ENCODE peak calls at places on chromosomes 2 and 18, in four cellular contexts. D is K562, J is A549, A is endothelial cell of umbilical vein. Q is an unnamed sample.

GRCh38 chr18:4599312-4599711 is 144.2 kb upstream of the DLGAP1 start:
- DNase-seq in D (no peak), J (no peak), A (no peak), Q (no peak)

GRCh38 chr2:1577846-1578245 is 164.6 kb downstream of the TPO start:
- DNase-seq in D (no peak), J (no peak), A (no peak), Q (no peak)

GRCh38 chr2:128064353-128064752 is 26.6 kb upstream of the UGGT1 start:
- DNase-seq in D (no peak), J (no peak), A (no peak), Q (no peak)

GRCh38 chr2:1766851-1767771 is 22.8 kb upstream of the PXDN start:
- DNase-seq in D (no peak), J (no peak), A (no peak), Q (no peak)

GRCh38 chr2:236309669-236310029 is 45.4 kb upstream of the ASB18 start:
- DNase-seq in D (peak), J (peak), A (peak), Q (no peak)

GRCh38 chr2:47313141-47313691 is 89.7 kb upstream of the MSH2 start:
- DNase-seq in D (peak), J (peak), A (no peak), Q (no peak)

GRCh38 chr2:231297108-231297908 is 98.2 kb upstream of the B3GNT7 start:
- DNase-seq in D (peak), J (peak), A (peak), Q (peak)

GRCh38 chr18:60889442-60889841 is 443.8 kb upstream of the CDH20 start:
- DNase-seq in D (no peak), J (no peak), A (no peak), Q (no peak)

GRCh38 chr2:182858671-182859070 is 7.8 kb downstream of the FRZB start:
- DNase-seq in D (no peak), J (no peak), A (no peak), Q (no peak)

GRCh38 chr18:63267990-63268721 is 51.4 kb downstream of the BCL2 start:
- DNase-seq in D (no peak), J (no peak), A (no peak), Q (no peak)

GRCh38 chr18:61589053-61589723 is 256.0 kb downstream of the CDH20 start:
- DNase-seq in D (no peak), J (no peak), A (no peak), Q (no peak)

GRCh38 chr2:81523344-81523743 is 1218.8 kb upstream of the LRRTM1 start:
- DNase-seq in D (no peak), J (no peak), A (no peak), Q (no peak)

GRCh38 chr2:134127496-134127895 is 126.4 kb upstream of the MGAT5 start:
- DNase-seq in D (no peak), J (no peak), A (no peak), Q (no peak)

GRCh38 chr2:132909427-132909826 is 239.4 kb upstream of the LYPD1 start:
- DNase-seq in D (no peak), J (no peak), A (no peak), Q (no peak)

GRCh38 chr2:162146906-162147305 is 5.1 kb downstream of the GCG start:
- DNase-seq in D (no peak), J (no peak), A (no peak), Q (no peak)

GRCh38 chr2:119647440-119648169 is 31.4 kb upstream of the TMEM177 start:
- DNase-seq in D (no peak), J (no peak), A (peak), Q (peak)

GRCh38 chr2:54859416-54859815 is 136.0 kb downstream of the EML6 start:
- DNase-seq in D (no peak), J (no peak), A (no peak), Q (no peak)

GRCh38 chr2:107712857-107713256 is 113.8 kb upstream of the RGPD4 start:
- DNase-seq in D (no peak), J (no peak), A (no peak), Q (no peak)

GRCh38 chr18:36735130-36735529 is 93.7 kb downstream of the TPGS2 start:
- DNase-seq in D (no peak), J (no peak), A (no peak), Q (no peak)

GRCh38 chr18:36736094-36736493 is 92.7 kb downstream of the TPGS2 start:
- DNase-seq in D (no peak), J (no peak), A (no peak), Q (no peak)

GRCh38 chr18:36734589-36734988 is 94.2 kb downstream of the TPGS2 start:
- DNase-seq in D (no peak), J (no peak), A (no peak), Q (no peak)

GRCh38 chr18:36732264-36732663 is 96.5 kb downstream of the TPGS2 start:
- DNase-seq in D (no peak), J (no peak), A (no peak), Q (no peak)

GRCh38 chr18:36733150-36733549 is 95.7 kb downstream of the TPGS2 start:
- DNase-seq in D (no peak), J (no peak), A (no peak), Q (no peak)
- TF ChIP-seq MYC in D (no peak), J (no peak), A (no peak), Q (no peak)

DNA sequence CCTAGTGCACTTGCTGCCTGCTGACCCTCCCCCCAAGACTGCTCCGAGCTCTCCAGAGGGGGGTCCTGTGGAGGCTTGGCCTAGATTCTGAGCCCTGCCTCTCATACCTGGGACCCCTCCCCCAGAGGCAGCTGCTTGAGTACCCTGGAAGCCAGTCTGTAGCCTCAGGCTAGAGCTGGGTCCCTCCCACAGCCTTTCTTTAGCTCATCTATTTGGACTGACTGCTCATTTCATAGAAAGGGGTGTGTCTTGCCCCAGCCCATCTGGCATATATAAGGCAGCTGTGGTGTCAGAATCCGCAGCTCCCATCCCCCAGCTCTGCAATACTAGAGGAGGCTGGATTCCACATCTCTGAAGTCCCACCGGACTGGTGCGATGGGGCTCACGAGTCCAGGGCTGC is 26.1 kb downstream of the MPHOSPH10 start:
- DNase-seq in D (no peak), J (no peak), A (no peak), Q (no peak)
- TF ChIP-seq MYC in D (no peak), J (no peak), A (no peak), Q (no peak)

DNA sequence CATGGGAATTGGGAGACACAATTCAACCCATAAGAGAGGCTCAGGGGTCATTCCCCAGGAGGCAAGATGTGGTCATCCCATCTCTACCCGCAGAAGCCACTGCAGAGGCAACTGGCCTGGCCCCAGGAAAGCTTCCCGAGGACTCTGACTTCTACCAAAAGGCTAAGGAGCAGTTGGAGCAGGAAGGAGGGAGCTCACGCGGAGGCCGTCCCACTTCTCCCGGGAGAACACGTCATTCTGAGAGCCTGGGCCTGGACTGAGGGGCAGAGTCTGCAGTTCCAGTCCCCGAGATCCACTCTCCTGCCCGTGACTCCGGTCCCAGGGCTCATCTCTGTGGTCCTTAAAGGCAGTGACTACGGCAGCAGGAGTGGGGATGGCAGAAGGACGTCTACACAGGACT is 69.0 kb upstream of the TAF1B start:
- DNase-seq in D (no peak), J (no peak), A (no peak), Q (no peak)
- TF ChIP-seq MYC in D (no peak), J (no peak), A (no peak), Q (no peak)

GRCh38 chr2:24045511-24046508 is 1.4 kb downstream of the WDCP start:
- DNase-seq in D (no peak), J (no peak), A (no peak), Q (no peak)

GRCh38 chr2:24047703-24048033 is 477 bp upstream of the WDCP start:
- DNase-seq in D (no peak), J (no peak), A (no peak), Q (no peak)

GRCh38 chr2:24048662-24049484 is 668 bp upstream of the FKBP1B start:
- DNase-seq in D (no peak), J (no peak), A (no peak), Q (no peak)

GRCh38 chr2:24046930-24047702 is at the start of gene WDCP:
- DNase-seq in D (peak), J (peak), A (peak), Q (peak)

GRCh38 chr2:24046599-24046929 is 627 bp downstream of the WDCP start:
- DNase-seq in D (no peak), J (no peak), A (peak), Q (no peak)
- TF ChIP-seq MYC in D (no peak), J (no peak), A (no peak), Q (no peak)

Q was measured in GM12878.